ENCODE peak calls at places on chromosomes 5 and 9, in seven cellular contexts. One of them, this sample, is unnamed.

GRCh38 chr9:81083821-81084512 is 605.4 kb downstream of the TLE1 start:
- DNase-seq in fibroblast of the aortic adventitia: peak; percentile 29
- DNase-seq in GM13977: no peak
- DNase-seq in K562: no peak
- DNase-seq in HCT116: no peak
- DNase-seq in neural crest cell: no peak
- DNase-seq in A549: no peak
- DNase-seq in this sample: no peak

GRCh38 chr5:16889972-16890519 is 46.0 kb downstream of the MYO10 start:
- DNase-seq in HCT116: no peak
- DNase-seq in K562: no peak
- DNase-seq in GM13977: no peak
- DNase-seq in neural crest cell: no peak
- DNase-seq in fibroblast of the aortic adventitia: peak; percentile 86
- DNase-seq in A549: no peak
- DNase-seq in this sample: no peak

GRCh38 chr5:147310059-147310704 is 75.4 kb downstream of the STK32A start:
- DNase-seq in fibroblast of the aortic adventitia: peak; percentile 41
- DNase-seq in HCT116: peak; percentile 76
- DNase-seq in GM13977: no peak
- DNase-seq in K562: no peak
- DNase-seq in neural crest cell: no peak
- DNase-seq in A549: peak; percentile 47
- DNase-seq in this sample: no peak

GRCh38 chr5:177325868-177326381 is 14.2 kb upstream of the MXD3 start:
- DNase-seq in GM13977: no peak
- DNase-seq in K562: no peak
- DNase-seq in neural crest cell: no peak
- DNase-seq in HCT116: no peak
- DNase-seq in fibroblast of the aortic adventitia: no peak
- DNase-seq in A549: no peak
- DNase-seq in this sample: no peak

GRCh38 chr5:179162351-179163235 is 102.4 kb downstream of the ZNF354C start:
- DNase-seq in neural crest cell: no peak
- DNase-seq in GM13977: no peak
- DNase-seq in fibroblast of the aortic adventitia: no peak
- DNase-seq in A549: no peak
- DNase-seq in K562: no peak
- DNase-seq in HCT116: no peak
- DNase-seq in this sample: no peak

GRCh38 chr5:68848086-68848485 is 245.7 kb upstream of the SLC30A5 start:
- DNase-seq in A549: no peak
- DNase-seq in fibroblast of the aortic adventitia: no peak
- DNase-seq in K562: no peak
- DNase-seq in HCT116: no peak
- DNase-seq in neural crest cell: no peak
- DNase-seq in GM13977: no peak
- DNase-seq in this sample: no peak

GRCh38 chr5:72096602-72097205 is 10.6 kb upstream of the MAP1B start:
- DNase-seq in HCT116: no peak
- DNase-seq in fibroblast of the aortic adventitia: no peak
- DNase-seq in GM13977: no peak
- DNase-seq in A549: no peak
- DNase-seq in neural crest cell: no peak
- DNase-seq in K562: no peak
- DNase-seq in this sample: no peak

GRCh38 chr5:42691413-42691861 is 65.2 kb upstream of the CCDC152 start:
- DNase-seq in K562: no peak
- DNase-seq in neural crest cell: no peak
- DNase-seq in fibroblast of the aortic adventitia: peak; percentile 58
- DNase-seq in A549: no peak
- DNase-seq in GM13977: no peak
- DNase-seq in HCT116: no peak
- DNase-seq in this sample: no peak

GRCh38 chr9:91485006-91485405 is 61.4 kb upstream of the NFIL3 start:
- DNase-seq in fibroblast of the aortic adventitia: no peak
- DNase-seq in K562: no peak
- DNase-seq in neural crest cell: no peak
- DNase-seq in A549: no peak
- DNase-seq in GM13977: no peak
- DNase-seq in HCT116: no peak
- DNase-seq in this sample: no peak

GRCh38 chr5:59684388-59685003 is 209.0 kb downstream of the PDE4D start:
- DNase-seq in GM13977: no peak
- DNase-seq in fibroblast of the aortic adventitia: no peak
- DNase-seq in HCT116: no peak
- DNase-seq in K562: no peak
- DNase-seq in A549: no peak
- DNase-seq in neural crest cell: no peak
- DNase-seq in this sample: no peak

GRCh38 chr5:88743231-88743879 is 139.6 kb downstream of the MEF2C start:
- DNase-seq in GM13977: no peak
- DNase-seq in neural crest cell: no peak
- DNase-seq in K562: peak; percentile 17
- DNase-seq in fibroblast of the aortic adventitia: peak; percentile 70
- DNase-seq in A549: peak; percentile 26
- DNase-seq in HCT116: peak; percentile 28
- DNase-seq in this sample: no peak

GRCh38 chr5:75373862-75374261 is 36.8 kb downstream of the HMGCR start:
- DNase-seq in K562: no peak
- DNase-seq in GM13977: no peak
- DNase-seq in A549: no peak
- DNase-seq in neural crest cell: no peak
- DNase-seq in HCT116: no peak
- DNase-seq in fibroblast of the aortic adventitia: no peak
- DNase-seq in this sample: no peak

GRCh38 chr5:31415009-31415923 is 116.6 kb downstream of the DROSHA start:
- DNase-seq in GM13977: no peak
- DNase-seq in HCT116: no peak
- DNase-seq in A549: no peak
- DNase-seq in fibroblast of the aortic adventitia: peak; percentile 36
- DNase-seq in neural crest cell: no peak
- DNase-seq in K562: no peak
- DNase-seq in this sample: no peak

GRCh38 chr9:127783111-127783621 is 2.7 kb upstream of the CDK9 start:
- DNase-seq in fibroblast of the aortic adventitia: no peak
- DNase-seq in A549: no peak
- DNase-seq in K562: no peak
- DNase-seq in HCT116: no peak
- DNase-seq in GM13977: peak; percentile 66
- DNase-seq in neural crest cell: no peak
- DNase-seq in this sample: peak; percentile 68

GRCh38 chr9:71737455-71737854 is 30.9 kb downstream of the CEMIP2 start:
- DNase-seq in A549: no peak
- DNase-seq in neural crest cell: no peak
- DNase-seq in fibroblast of the aortic adventitia: peak; percentile 31
- DNase-seq in GM13977: no peak
- DNase-seq in K562: no peak
- DNase-seq in HCT116: no peak
- DNase-seq in this sample: no peak

GRCh38 chr9:14313378-14313940 is 482 bp downstream of the NFIB start:
- DNase-seq in neural crest cell: peak; percentile 23
- DNase-seq in fibroblast of the aortic adventitia: peak; percentile 54
- DNase-seq in GM13977: peak; percentile 45
- DNase-seq in HCT116: no peak
- DNase-seq in A549: no peak
- DNase-seq in K562: peak; percentile 8
- DNase-seq in this sample: peak; percentile 56

GRCh38 chr5:170885779-170886178 is 24.0 kb downstream of the RANBP17 start:
- DNase-seq in HCT116: no peak
- DNase-seq in A549: no peak
- DNase-seq in GM13977: no peak
- DNase-seq in neural crest cell: no peak
- DNase-seq in fibroblast of the aortic adventitia: no peak
- DNase-seq in K562: no peak
- DNase-seq in this sample: no peak

GRCh38 chr9:136261686-136262430 is 16.2 kb upstream of the QSOX2 start:
- DNase-seq in HCT116: no peak
- DNase-seq in K562: no peak
- DNase-seq in neural crest cell: no peak
- DNase-seq in GM13977: no peak
- DNase-seq in fibroblast of the aortic adventitia: no peak
- DNase-seq in A549: no peak
- DNase-seq in this sample: no peak

GRCh38 chr5:74192606-74193299 is 447.8 kb downstream of the ENC1 start:
- DNase-seq in HCT116: no peak
- DNase-seq in K562: no peak
- DNase-seq in fibroblast of the aortic adventitia: peak; percentile 90
- DNase-seq in A549: no peak
- DNase-seq in GM13977: no peak
- DNase-seq in neural crest cell: no peak
- DNase-seq in this sample: no peak

GRCh38 chr9:134938346-134939079 is 20.8 kb upstream of the FCN1 start:
- DNase-seq in HCT116: no peak
- DNase-seq in GM13977: no peak
- DNase-seq in neural crest cell: no peak
- DNase-seq in A549: no peak
- DNase-seq in K562: no peak
- DNase-seq in fibroblast of the aortic adventitia: no peak
- DNase-seq in this sample: no peak

GRCh38 chr5:169762338-169763095 is 125.4 kb downstream of the DOCK2 start:
- DNase-seq in GM13977: no peak
- DNase-seq in HCT116: no peak
- DNase-seq in A549: no peak
- DNase-seq in fibroblast of the aortic adventitia: peak; percentile 42
- DNase-seq in neural crest cell: no peak
- DNase-seq in K562: no peak
- DNase-seq in this sample: no peak

GRCh38 chr5:112174959-112175594 is 244.0 kb downstream of the EPB41L4A start:
- DNase-seq in GM13977: peak; percentile 43
- DNase-seq in neural crest cell: peak; percentile 41
- DNase-seq in fibroblast of the aortic adventitia: peak; percentile 65
- DNase-seq in A549: peak; percentile 47
- DNase-seq in K562: peak; percentile 60
- DNase-seq in HCT116: peak; percentile 61
- DNase-seq in this sample: peak; percentile 52

GRCh38 chr5:125310749-125311148 is 564.3 kb upstream of the ZNF608 start:
- DNase-seq in K562: no peak
- DNase-seq in GM13977: no peak
- DNase-seq in fibroblast of the aortic adventitia: peak; percentile 21
- DNase-seq in neural crest cell: no peak
- DNase-seq in A549: no peak
- DNase-seq in HCT116: no peak
- DNase-seq in this sample: no peak

GRCh38 chr9:13432914-13433313 is 153.4 kb upstream of the MPDZ start:
- DNase-seq in K562: no peak
- DNase-seq in GM13977: no peak
- DNase-seq in HCT116: no peak
- DNase-seq in fibroblast of the aortic adventitia: no peak
- DNase-seq in A549: no peak
- DNase-seq in neural crest cell: no peak
- DNase-seq in this sample: no peak

GRCh38 chr9:105696219-105696793 is 2.0 kb downstream of the TMEM38B start:
- DNase-seq in neural crest cell: no peak
- DNase-seq in HCT116: no peak
- DNase-seq in GM13977: no peak
- DNase-seq in fibroblast of the aortic adventitia: no peak
- DNase-seq in A549: no peak
- DNase-seq in K562: no peak
- DNase-seq in this sample: no peak

GRCh38 chr9:87594662-87595061 is 97.0 kb downstream of the DAPK1 start:
- DNase-seq in K562: no peak
- DNase-seq in GM13977: no peak
- DNase-seq in HCT116: no peak
- DNase-seq in neural crest cell: no peak
- DNase-seq in fibroblast of the aortic adventitia: no peak
- DNase-seq in A549: no peak
- DNase-seq in this sample: no peak
- TF ChIP-seq CTCF in K562: no peak
- TF ChIP-seq CTCF in GM13977: no peak
- TF ChIP-seq CTCF in HCT116: peak; percentile 13
- TF ChIP-seq CTCF in neural crest cell: no peak
- TF ChIP-seq CTCF in fibroblast of the aortic adventitia: no peak
- TF ChIP-seq CTCF in A549: no peak
- TF ChIP-seq CTCF in this sample: no peak

GRCh38 chr5:5340206-5340729 is 82.2 kb upstream of the ICE1 start:
- DNase-seq in GM13977: no peak
- DNase-seq in HCT116: peak; percentile 80
- DNase-seq in neural crest cell: peak; percentile 38
- DNase-seq in fibroblast of the aortic adventitia: peak; percentile 90
- DNase-seq in K562: peak; percentile 78
- DNase-seq in A549: peak; percentile 87
- DNase-seq in this sample: no peak
- TF ChIP-seq CTCF in GM13977: no peak
- TF ChIP-seq CTCF in HCT116: peak; percentile 73
- TF ChIP-seq CTCF in neural crest cell: peak; percentile 64
- TF ChIP-seq CTCF in fibroblast of the aortic adventitia: peak; percentile 59
- TF ChIP-seq CTCF in K562: peak; percentile 79
- TF ChIP-seq CTCF in A549: peak; percentile 60
- TF ChIP-seq CTCF in this sample: no peak

GRCh38 chr5:135063511-135064234 is 29.6 kb upstream of the PITX1 start:
- DNase-seq in HCT116: no peak
- DNase-seq in A549: no peak
- DNase-seq in fibroblast of the aortic adventitia: no peak
- DNase-seq in neural crest cell: no peak
- DNase-seq in GM13977: no peak
- DNase-seq in K562: peak; percentile 43
- DNase-seq in this sample: no peak

GRCh38 chr5:135061001-135061400 is 27.0 kb upstream of the PITX1 start:
- DNase-seq in fibroblast of the aortic adventitia: no peak
- DNase-seq in neural crest cell: no peak
- DNase-seq in GM13977: no peak
- DNase-seq in HCT116: no peak
- DNase-seq in A549: no peak
- DNase-seq in K562: no peak
- DNase-seq in this sample: no peak

GRCh38 chr5:135064235-135064570 is 30.2 kb upstream of the PITX1 start:
- DNase-seq in fibroblast of the aortic adventitia: no peak
- DNase-seq in A549: no peak
- DNase-seq in neural crest cell: no peak
- DNase-seq in K562: no peak
- DNase-seq in GM13977: no peak
- DNase-seq in HCT116: no peak
- DNase-seq in this sample: no peak

GRCh38 chr5:135062216-135063055 is 28.4 kb upstream of the PITX1 start:
- DNase-seq in fibroblast of the aortic adventitia: no peak
- DNase-seq in A549: no peak
- DNase-seq in neural crest cell: no peak
- DNase-seq in GM13977: no peak
- DNase-seq in HCT116: no peak
- DNase-seq in K562: no peak
- DNase-seq in this sample: no peak

DNA sequence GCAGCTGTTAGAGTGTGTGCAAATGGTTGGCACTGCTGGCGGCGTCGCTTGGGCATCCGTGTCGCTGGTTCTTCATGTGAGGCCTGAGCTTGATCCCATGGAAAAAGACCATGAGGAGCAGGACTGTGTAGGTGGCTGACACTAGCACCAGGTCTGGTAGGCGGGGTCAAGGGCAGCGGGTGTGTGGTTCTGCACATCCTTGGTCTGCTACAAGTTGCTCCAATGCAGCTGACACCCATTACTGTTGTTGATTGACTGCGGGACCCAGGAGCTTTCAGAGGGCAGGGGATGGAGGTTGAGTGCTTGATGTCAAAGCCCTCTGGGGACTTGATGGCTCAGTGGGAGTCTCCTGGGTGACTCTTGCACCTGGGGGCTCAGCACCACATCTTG is 29.0 kb upstream of the PITX1 start:
- DNase-seq in GM13977: no peak
- DNase-seq in A549: no peak
- DNase-seq in fibroblast of the aortic adventitia: no peak
- DNase-seq in HCT116: no peak
- DNase-seq in K562: no peak
- DNase-seq in neural crest cell: no peak
- DNase-seq in this sample: no peak
- TF ChIP-seq CTCF in GM13977: no peak
- TF ChIP-seq CTCF in A549: no peak
- TF ChIP-seq CTCF in fibroblast of the aortic adventitia: no peak
- TF ChIP-seq CTCF in HCT116: no peak
- TF ChIP-seq CTCF in K562: no peak
- TF ChIP-seq CTCF in neural crest cell: no peak
- TF ChIP-seq CTCF in this sample: no peak

GRCh38 chr5:56692359-56693219 is 122.8 kb upstream of the MAP3K1 start:
- DNase-seq in fibroblast of the aortic adventitia: no peak
- DNase-seq in neural crest cell: no peak
- DNase-seq in GM13977: no peak
- DNase-seq in HCT116: no peak
- DNase-seq in K562: no peak
- DNase-seq in A549: no peak
- DNase-seq in this sample: peak; percentile 32
- TF ChIP-seq CTCF in fibroblast of the aortic adventitia: no peak
- TF ChIP-seq CTCF in neural crest cell: no peak
- TF ChIP-seq CTCF in GM13977: no peak
- TF ChIP-seq CTCF in HCT116: no peak
- TF ChIP-seq CTCF in K562: no peak
- TF ChIP-seq CTCF in A549: no peak
- TF ChIP-seq CTCF in this sample: no peak

This sample was measured in GM20000.